ENCODE peak calls at places on chromosome 14, in ten cellular contexts. B is mesenchymal stem cell; N is islet precursor cell; Q is SK-MEL-5; I is lower leg skin; K is iPS-NIHi11; F is Kasumi-1; X is gastrocnemius medialis; R is effector memory CD4-positive, alpha-beta T cell; H is astrocyte. Z is an unnamed sample.

GRCh38 chr14:55743551-55743950 is 163.5 kb downstream of the KTN1 start:
- DNase-seq in B (no peak), N (no peak), Q (no peak), I (no peak), K (no peak), F (no peak), X (no peak), R (no peak), H (no peak), Z (peak)

GRCh38 chr14:26319139-26319864 is 278.5 kb downstream of the NOVA1 start:
- DNase-seq in B (no peak), N (no peak), Q (no peak), I (no peak), K (no peak), F (no peak), X (no peak), R (no peak), H (no peak), Z (no peak)

GRCh38 chr14:70654609-70655008 is 12.9 kb downstream of the TTC9 start:
- DNase-seq in B (no peak), N (no peak), Q (no peak), I (no peak), K (no peak), F (no peak), X (no peak), R (no peak), H (no peak), Z (no peak)

GRCh38 chr14:60212503-60213371 is 36.3 kb upstream of the PPM1A start:
- DNase-seq in B (no peak), N (no peak), Q (no peak), I (no peak), K (no peak), F (no peak), X (no peak), R (no peak), H (no peak), Z (no peak)

GRCh38 chr14:61126083-61126962 is 145.3 kb downstream of the SLC38A6 start:
- DNase-seq in B (no peak), N (no peak), Q (no peak), I (no peak), K (no peak), F (no peak), X (peak), R (no peak), H (no peak), Z (no peak)

GRCh38 chr14:58272589-58273372 is 25.6 kb upstream of the ARID4A start:
- DNase-seq in B (peak), N (no peak), Q (peak), I (no peak), K (peak), F (peak), X (no peak), R (no peak), H (peak), Z (no peak)

GRCh38 chr14:102749393-102749792 is 27.9 kb upstream of the TRAF3 start:
- DNase-seq in B (no peak), N (no peak), Q (no peak), I (no peak), K (no peak), F (no peak), X (no peak), R (no peak), H (no peak), Z (no peak)

GRCh38 chr14:71245659-71246361 is 338.6 kb downstream of the PCNX1 start:
- DNase-seq in B (no peak), N (no peak), Q (no peak), I (no peak), K (no peak), F (no peak), X (no peak), R (no peak), H (no peak), Z (no peak)

GRCh38 chr14:24296341-24297157 is 3.0 kb downstream of the DHRS1 start:
- DNase-seq in B (peak), N (peak), Q (peak), I (no peak), K (peak), F (peak), X (peak), R (peak), H (peak), Z (no peak)

GRCh38 chr14:75424496-75424895 is 3.3 kb upstream of the JDP2 start:
- DNase-seq in B (no peak), N (no peak), Q (no peak), I (no peak), K (no peak), F (no peak), X (no peak), R (no peak), H (no peak), Z (no peak)

GRCh38 chr14:58401587-58401986 is 5.9 kb downstream of the TOMM20L start:
- DNase-seq in B (no peak), N (no peak), Q (peak), I (no peak), K (peak), F (no peak), X (no peak), R (no peak), H (no peak), Z (no peak)

GRCh38 chr14:46580941-46581671 is 70.5 kb downstream of the RPL10L start:
- DNase-seq in B (peak), N (peak), Q (peak), I (no peak), K (peak), F (peak), X (no peak), R (no peak), H (peak), Z (no peak)

GRCh38 chr14:103542545-103543088 is 13.6 kb downstream of the TRMT61A start:
- DNase-seq in B (no peak), N (peak), Q (no peak), I (no peak), K (peak), F (no peak), X (no peak), R (no peak), H (no peak), Z (peak)

GRCh38 chr14:100899841-100900771 is 3.4 kb downstream of the RTL1 start:
- DNase-seq in B (peak), N (peak), Q (peak), I (no peak), K (no peak), F (peak), X (no peak), R (no peak), H (no peak), Z (peak)

GRCh38 chr14:68608235-68608962 is 184.5 kb downstream of the ZFP36L1 start:
- DNase-seq in B (no peak), N (no peak), Q (no peak), I (no peak), K (no peak), F (peak), X (peak), R (no peak), H (no peak), Z (peak)

GRCh38 chr14:88937706-88938105 is 113.3 kb downstream of the TTC8 start:
- DNase-seq in B (no peak), N (no peak), Q (no peak), I (no peak), K (no peak), F (no peak), X (no peak), R (no peak), H (peak), Z (no peak)

Z was measured in tibial artery.